ENCODE peak calls at places on chromosomes 4 and X, in seven cellular contexts. F is activated CD8-positive, alpha-beta memory T cell treated with anti-CD3 and anti-CD28 coated beads for 48 hours; P is Caco-2; K is activated CD4-positive, CD25-positive, alpha-beta regulatory T cell treated with anti-CD3 and anti-CD28 coated beads, Interleukin-2, amount 50 U/mL, for 16 hours; T is WTC11; Y is occipital lobe; D is PC-3. M is an unnamed sample.

GRCh38 chr4:98092833-98093439 is 50.3 kb downstream of the STPG2 start:
- DNase-seq in F (no peak), P (no peak), K (no peak), T (no peak), Y (no peak), D (peak), M (peak)

GRCh38 chrX:13747836-13748235 is 13.3 kb downstream of the OFD1 start:
- DNase-seq in F (no peak), P (peak), K (no peak), T (peak), Y (no peak), D (peak), M (peak)

GRCh38 chr4:140996757-140997156 is 136.5 kb downstream of the RNF150 start:
- DNase-seq in F (no peak), P (no peak), K (no peak), T (no peak), Y (no peak), D (no peak), M (no peak)

GRCh38 chr4:94570558-94570957 is 118.8 kb downstream of the PDLIM5 start:
- DNase-seq in F (no peak), P (no peak), K (no peak), T (no peak), Y (no peak), D (no peak), M (no peak)

GRCh38 chr4:140367738-140368137 is 5.7 kb upstream of the SCOC start:
- DNase-seq in F (no peak), P (no peak), K (no peak), T (no peak), Y (no peak), D (peak), M (no peak)

GRCh38 chr4:100581337-100581736 is 63.5 kb upstream of the EMCN start:
- DNase-seq in F (no peak), P (no peak), K (no peak), T (no peak), Y (peak), D (peak), M (peak)

GRCh38 chr4:40721730-40722171 is 28.0 kb upstream of the NSUN7 start:
- DNase-seq in F (no peak), P (no peak), K (no peak), T (no peak), Y (no peak), D (peak), M (no peak)

GRCh38 chr4:159451006-159451405 is 348.1 kb downstream of the RAPGEF2 start:
- DNase-seq in F (no peak), P (no peak), K (no peak), T (no peak), Y (no peak), D (peak), M (no peak)

GRCh38 chr4:76197001-76197743 is 16.5 kb downstream of the SCARB2 start:
- DNase-seq in F (no peak), P (no peak), K (no peak), T (no peak), Y (no peak), D (no peak), M (no peak)